ENCODE peak calls at places on chromosomes 3 and 15, in six cellular contexts. One of them, this sample, is unnamed.

GRCh38 chr3:32896143-32896542 is 55.3 kb upstream of the CCR4 start:
- ATAC-seq in stimulated activated naive CD8-positive, alpha-beta T cell treated with anti-CD3 and anti-CD28 coated beads, Interleukin-15, Interleukin-2, amounts not matched to agents 100 U/mL and 50 U/mL, for 24 hours: no peak
- ATAC-seq in HCT116: no peak
- ATAC-seq in left cardiac atrium: no peak
- ATAC-seq in upper lobe of right lung: no peak
- ATAC-seq in Panc1: no peak
- ATAC-seq in this sample: no peak

GRCh38 chr3:158168996-158169573 is 59.2 kb downstream of the RSRC1 start:
- ATAC-seq in stimulated activated naive CD8-positive, alpha-beta T cell treated with anti-CD3 and anti-CD28 coated beads, Interleukin-15, Interleukin-2, amounts not matched to agents 100 U/mL and 50 U/mL, for 24 hours: no peak
- ATAC-seq in HCT116: no peak
- ATAC-seq in left cardiac atrium: no peak
- ATAC-seq in upper lobe of right lung: no peak
- ATAC-seq in Panc1: no peak
- ATAC-seq in this sample: no peak

GRCh38 chr15:22253676-22254408 is 173.5 kb downstream of the OR4M2 start:
- ATAC-seq in stimulated activated naive CD8-positive, alpha-beta T cell treated with anti-CD3 and anti-CD28 coated beads, Interleukin-15, Interleukin-2, amounts not matched to agents 100 U/mL and 50 U/mL, for 24 hours: peak
- ATAC-seq in HCT116: no peak
- ATAC-seq in left cardiac atrium: no peak
- ATAC-seq in upper lobe of right lung: peak
- ATAC-seq in Panc1: no peak
- ATAC-seq in this sample: peak

GRCh38 chr3:113070226-113071220 is 79.7 kb downstream of the GTPBP8 start:
- ATAC-seq in stimulated activated naive CD8-positive, alpha-beta T cell treated with anti-CD3 and anti-CD28 coated beads, Interleukin-15, Interleukin-2, amounts not matched to agents 100 U/mL and 50 U/mL, for 24 hours: no peak
- ATAC-seq in HCT116: peak
- ATAC-seq in left cardiac atrium: no peak
- ATAC-seq in upper lobe of right lung: no peak
- ATAC-seq in Panc1: no peak
- ATAC-seq in this sample: no peak

GRCh38 chr3:188947401-188947982 is 224.3 kb upstream of the TPRG1 start:
- ATAC-seq in stimulated activated naive CD8-positive, alpha-beta T cell treated with anti-CD3 and anti-CD28 coated beads, Interleukin-15, Interleukin-2, amounts not matched to agents 100 U/mL and 50 U/mL, for 24 hours: no peak
- ATAC-seq in HCT116: peak
- ATAC-seq in left cardiac atrium: peak
- ATAC-seq in upper lobe of right lung: peak
- ATAC-seq in Panc1: peak
- ATAC-seq in this sample: no peak

GRCh38 chr3:160665231-160665630 is 11.7 kb upstream of the ARL14 start:
- ATAC-seq in stimulated activated naive CD8-positive, alpha-beta T cell treated with anti-CD3 and anti-CD28 coated beads, Interleukin-15, Interleukin-2, amounts not matched to agents 100 U/mL and 50 U/mL, for 24 hours: no peak
- ATAC-seq in HCT116: no peak
- ATAC-seq in left cardiac atrium: no peak
- ATAC-seq in upper lobe of right lung: no peak
- ATAC-seq in Panc1: no peak
- ATAC-seq in this sample: no peak

GRCh38 chr3:187641319-187641976 is 28.7 kb downstream of the SST start:
- ATAC-seq in stimulated activated naive CD8-positive, alpha-beta T cell treated with anti-CD3 and anti-CD28 coated beads, Interleukin-15, Interleukin-2, amounts not matched to agents 100 U/mL and 50 U/mL, for 24 hours: no peak
- ATAC-seq in HCT116: no peak
- ATAC-seq in left cardiac atrium: no peak
- ATAC-seq in upper lobe of right lung: no peak
- ATAC-seq in Panc1: no peak
- ATAC-seq in this sample: no peak

GRCh38 chr15:83248151-83248851 is 36.2 kb downstream of the BNC1 start:
- ATAC-seq in stimulated activated naive CD8-positive, alpha-beta T cell treated with anti-CD3 and anti-CD28 coated beads, Interleukin-15, Interleukin-2, amounts not matched to agents 100 U/mL and 50 U/mL, for 24 hours: no peak
- ATAC-seq in HCT116: peak
- ATAC-seq in left cardiac atrium: peak
- ATAC-seq in upper lobe of right lung: peak
- ATAC-seq in Panc1: peak
- ATAC-seq in this sample: no peak